ENCODE peak calls at places on chromosomes 16 and 17, in six cellular contexts. U is T-cell, C is GM12865, P is fibroblast of gingiva, A is caudate nucleus, R is mucosa of descending colon. H is an unnamed sample.

GRCh38 chr16:77288222-77288621 is 89.0 kb downstream of the SYCE1L start:
- DNase-seq in P (peak; percentile 83), R (no peak), A (no peak), U (no peak), C (no peak), H (no peak)

GRCh38 chr16:51222016-51222415 is 70.9 kb upstream of the SALL1 start:
- DNase-seq in U (no peak), A (no peak), R (no peak), C (no peak), P (no peak), H (no peak)

GRCh38 chr17:2485543-2485942 is 26.1 kb downstream of the METTL16 start:
- DNase-seq in C (no peak), P (peak; percentile 51), R (no peak), U (no peak), A (no peak), H (no peak)

GRCh38 chr16:29809850-29810698 is 1.9 kb upstream of the PRRT2 start:
- DNase-seq in A (no peak), P (no peak), R (peak; percentile 74), U (peak; percentile 36), C (no peak), H (no peak)

GRCh38 chr17:79483122-79483521 is 127.7 kb downstream of the RBFOX3 start:
- DNase-seq in U (no peak), R (no peak), P (no peak), A (no peak), C (no peak), H (no peak)

GRCh38 chr16:67546091-67546501 is 16.2 kb upstream of the CTCF start:
- DNase-seq in U (no peak), R (no peak), P (no peak), C (no peak), A (no peak), H (no peak)

GRCh38 chr16:57175896-57176295 is 9.9 kb downstream of the PSME3IP1 start:
- DNase-seq in U (no peak), A (no peak), R (no peak), C (no peak), P (peak; percentile 56), H (no peak)

GRCh38 chr16:27189335-27189972 is 13.9 kb upstream of the KDM8 start:
- DNase-seq in A (no peak), C (no peak), U (no peak), P (no peak), R (no peak), H (no peak)

GRCh38 chr17:72597354-72598087 is 476.7 kb downstream of the SOX9 start:
- DNase-seq in A (no peak), P (no peak), U (no peak), R (no peak), C (no peak), H (no peak)

GRCh38 chr16:64434526-64435069 is 687.3 kb downstream of the CDH11 start:
- DNase-seq in U (no peak), C (no peak), P (no peak), A (no peak), R (no peak), H (no peak)

GRCh38 chr17:51487947-51488346 is 227.6 kb downstream of the UTP18 start:
- DNase-seq in U (no peak), P (no peak), C (peak; percentile 18), A (no peak), R (no peak), H (no peak)

GRCh38 chr17:57085448-57086068 is 512 bp downstream of the AKAP1 start:
- DNase-seq in A (peak; percentile 66), P (peak; percentile 20), R (peak; percentile 91), C (peak; percentile 66), U (peak; percentile 53), H (peak; percentile 83)

GRCh38 chr16:74730049-74730683 is 29.5 kb upstream of the MLKL start:
- DNase-seq in U (no peak), R (peak; percentile 65), P (no peak), C (no peak), A (no peak), H (no peak)

GRCh38 chr17:49497147-49498036 is 2.3 kb downstream of the NGFR start:
- DNase-seq in P (no peak), U (peak; percentile 20), C (no peak), R (no peak), A (no peak), H (no peak)

GRCh38 chr17:27861979-27862378 is 31.2 kb downstream of the LYRM9 start:
- DNase-seq in U (no peak), P (no peak), A (no peak), C (no peak), R (no peak), H (no peak)

GRCh38 chr16:1333149-1333812 is at the start of gene BAIAP3:
- DNase-seq in P (no peak), A (no peak), C (peak; percentile 52), U (no peak), R (no peak), H (peak; percentile 73)

GRCh38 chr17:42329025-42329976 is 41.0 kb downstream of the STAT5A start:
- DNase-seq in U (no peak), A (no peak), C (no peak), P (peak; percentile 42), R (no peak), H (no peak)

GRCh38 chr16:11312718-11313492 is 31.8 kb upstream of the PRM1 start:
- DNase-seq in C (no peak), P (peak; percentile 54), R (peak; percentile 77), U (no peak), A (no peak), H (no peak)